ENCODE peak calls at places on chromosomes 11 and 22, in six cellular contexts. Q is activated T-cell treated with anti-CD3 and anti-CD28 coated beads for 24 hours, B is activated T-helper 1 cell treated with Interleukin-2 at 50 U/mL for 16 hours, D is ureter, E is GM23248, L is tibial nerve. I is an unnamed sample.

GRCh38 chr11:123218451-123218850 is 23.4 kb upstream of the CLMP start:
- DNase-seq in B (no peak), E (no peak), L (no peak), Q (no peak), D (no peak), I (no peak)

GRCh38 chr11:46298699-46299424 is 21.4 kb downstream of the CREB3L1 start:
- DNase-seq in E (peak; percentile 93), Q (no peak), L (no peak), B (no peak), D (no peak), I (no peak)

GRCh38 chr22:47371263-47372090 is 609.0 kb downstream of the TBC1D22A start:
- DNase-seq in E (no peak), B (no peak), Q (no peak), D (peak; percentile 29), L (no peak), I (no peak)

GRCh38 chr11:37280194-37280593 is 682.2 kb upstream of the RAG2 start:
- DNase-seq in B (no peak), L (no peak), D (no peak), E (no peak), Q (no peak), I (no peak)

GRCh38 chr11:72720806-72721205 is 31.4 kb downstream of the ARAP1 start:
- DNase-seq in B (no peak), D (no peak), Q (no peak), E (peak; percentile 31), L (no peak), I (no peak)

GRCh38 chr11:75955443-75955842 is 140.4 kb downstream of the UVRAG start:
- DNase-seq in E (no peak), L (no peak), B (no peak), D (no peak), Q (no peak), I (no peak)

GRCh38 chr22:20972014-20972797 is 5.2 kb downstream of the AIFM3 start:
- DNase-seq in E (peak; percentile 30), D (no peak), Q (no peak), B (no peak), L (no peak), I (no peak)

GRCh38 chr11:1923201-1923956 is 3.9 kb downstream of the TNNT3 start:
- DNase-seq in Q (no peak), E (no peak), B (no peak), D (no peak), L (no peak), I (no peak)